ENCODE peak calls at places on chromosomes 16 and 17, in five cellular contexts. W is CD8-positive, alpha-beta T cell; P is effector CD4-positive, alpha-beta T cell; R is activated CD4-positive, CD25-positive, alpha-beta regulatory T cell; U is NCI-H1105 treated with DMSO at 0.1 percent for 48 hours. A is an unnamed sample.

GRCh38 chr17:49363251-49363650 is 1.2 kb upstream of the ZNF652 start:
- DNase-seq in W (no peak), P (no peak), R (no peak), U (no peak), A (no peak)

GRCh38 chr16:1545044-1545736 is 11.7 kb downstream of the TMEM204 start:
- DNase-seq in W (no peak), P (no peak), R (no peak), U (no peak), A (no peak)

GRCh38 chr17:36722121-36722902 is 120.9 kb downstream of the MRM1 start:
- DNase-seq in W (peak), P (peak), R (peak), U (peak), A (peak)

GRCh38 chr16:1133271-1133670 is 19.6 kb upstream of the CACNA1H start:
- DNase-seq in W (no peak), P (no peak), R (no peak), U (no peak), A (no peak)

GRCh38 chr17:57459286-57459915 is 203.1 kb downstream of the MSI2 start:
- DNase-seq in W (no peak), P (no peak), R (no peak), U (no peak), A (no peak)

GRCh38 chr16:4495766-4496165 is 19.6 kb downstream of the HMOX2 start:
- DNase-seq in W (no peak), P (no peak), R (no peak), U (no peak), A (no peak)

GRCh38 chr17:14089179-14089578 is 19.9 kb downstream of the COX10 start:
- DNase-seq in W (no peak), P (no peak), R (no peak), U (no peak), A (no peak)

GRCh38 chr16:1183235-1183907 is 30.5 kb downstream of the CACNA1H start:
- DNase-seq in W (no peak), P (no peak), R (no peak), U (no peak), A (no peak)

GRCh38 chr17:233473-233941 is 52.1 kb upstream of the DOC2B start:
- DNase-seq in W (no peak), P (no peak), R (no peak), U (no peak), A (no peak)

GRCh38 chr16:14505846-14506245 is 124.2 kb downstream of the PARN start:
- DNase-seq in W (no peak), P (no peak), R (no peak), U (no peak), A (no peak)

GRCh38 chr17:51402881-51403280 is 142.5 kb downstream of the UTP18 start:
- DNase-seq in W (no peak), P (no peak), R (no peak), U (no peak), A (no peak)

GRCh38 chr17:40065041-40065770 is 2.4 kb downstream of the THRA start:
- DNase-seq in W (no peak), P (no peak), R (no peak), U (no peak), A (no peak)

GRCh38 chr17:37438141-37438540 is 31.5 kb downstream of the TADA2A start:
- DNase-seq in W (no peak), P (no peak), R (no peak), U (no peak), A (no peak)

GRCh38 chr17:61157246-61157887 is 242.3 kb upstream of the TBX2 start:
- DNase-seq in W (no peak), P (no peak), R (no peak), U (peak), A (no peak)

GRCh38 chr17:42409467-42410351 is 13.3 kb downstream of the CAVIN1 start:
- DNase-seq in W (no peak), P (no peak), R (no peak), U (no peak), A (no peak)

GRCh38 chr17:62630365-62631085 is 3.1 kb downstream of the MRC2 start:
- DNase-seq in W (no peak), P (no peak), R (no peak), U (no peak), A (no peak)

GRCh38 chr16:583815-584591 is 5.9 kb upstream of the RAB40C start:
- DNase-seq in W (no peak), P (no peak), R (no peak), U (peak), A (no peak)

GRCh38 chr17:39195568-39196160 is 1.8 kb downstream of the CACNB1 start:
- DNase-seq in W (no peak), P (no peak), R (no peak), U (no peak), A (no peak)

GRCh38 chr16:58494981-58495860 is 4.7 kb upstream of the NDRG4 start:
- DNase-seq in W (no peak), P (peak), R (peak), U (peak), A (peak)

GRCh38 chr17:78798695-78799559 is 16.9 kb upstream of the CYTH1 start:
- DNase-seq in W (no peak), P (no peak), R (no peak), U (no peak), A (no peak)

GRCh38 chr16:73046484-73047214 is 1.3 kb downstream of the ZFHX3 start:
- DNase-seq in W (no peak), P (no peak), R (no peak), U (no peak), A (no peak)

GRCh38 chr17:63293310-63293709 is 152.8 kb downstream of the CYB561 start:
- DNase-seq in W (no peak), P (no peak), R (no peak), U (no peak), A (no peak)

GRCh38 chr17:66841328-66841727 is 6.4 kb downstream of the CACNG5 start:
- DNase-seq in W (no peak), P (no peak), R (no peak), U (no peak), A (no peak)

GRCh38 chr16:67648088-67648763 is 3.3 kb downstream of the CARMIL2 start:
- DNase-seq in W (no peak), P (no peak), R (no peak), U (no peak), A (no peak)

GRCh38 chr17:77098884-77099545 is 41.8 kb upstream of the SEC14L1 start:
- DNase-seq in W (no peak), P (peak), R (no peak), U (no peak), A (no peak)

GRCh38 chr16:69906838-69907301 is 44.3 kb upstream of the CLEC18A start:
- DNase-seq in W (no peak), P (no peak), R (no peak), U (no peak), A (no peak)

GRCh38 chr17:68861602-68862001 is 93.6 kb downstream of the ABCA8 start:
- DNase-seq in W (no peak), P (no peak), R (no peak), U (peak), A (no peak)

GRCh38 chr16:7086842-7087616 is 245.6 kb upstream of the RBFOX1 start:
- DNase-seq in W (no peak), P (no peak), R (no peak), U (peak), A (no peak)

GRCh38 chr17:31310260-31310659 is 3.6 kb downstream of the EVI2B start:
- DNase-seq in W (peak), P (peak), R (no peak), U (no peak), A (peak)

GRCh38 chr16:81707411-81708321 is 71.4 kb upstream of the PLCG2 start:
- DNase-seq in W (no peak), P (no peak), R (no peak), U (peak), A (no peak)